ENCODE peak calls at places on chromosomes 2 and 18, in five cellular contexts. N is brain microvascular endothelial cell, I is foreskin fibroblast, O is MM.1S, F is H1. Q is an unnamed sample.

GRCh38 chr2:112954364-112954763 is 23.4 kb upstream of the IL36G start:
- DNase-seq in N (no peak), I (no peak), O (no peak), F (no peak), Q (no peak)

GRCh38 chr2:25481381-25482310 is 139.9 kb upstream of the DNMT3A start:
- DNase-seq in N (peak), I (peak), O (no peak), F (no peak), Q (no peak)

GRCh38 chr18:7617738-7618422 is 50.8 kb downstream of the PTPRM start:
- DNase-seq in N (peak), I (peak), O (no peak), F (no peak), Q (peak)

GRCh38 chr2:234592541-234592940 is 95.7 kb upstream of the ARL4C start:
- DNase-seq in N (no peak), I (no peak), O (no peak), F (no peak), Q (no peak)

GRCh38 chr2:207868855-207869596 is 99.3 kb upstream of the FZD5 start:
- DNase-seq in N (no peak), I (no peak), O (no peak), F (no peak), Q (no peak)

GRCh38 chr18:70329076-70329475 is 40.2 kb downstream of the SOCS6 start:
- DNase-seq in N (no peak), I (no peak), O (peak), F (no peak), Q (no peak)

GRCh38 chr2:37632310-37632709 is 39.1 kb downstream of the CDC42EP3 start:
- DNase-seq in N (no peak), I (peak), O (no peak), F (no peak), Q (no peak)

GRCh38 chr2:216792222-216793001 is 67.5 kb downstream of the TNP1 start:
- DNase-seq in N (peak), I (peak), O (no peak), F (no peak), Q (peak)

GRCh38 chr2:236871500-236872001 is 214.1 kb upstream of the COPS8 start:
- DNase-seq in N (peak), I (peak), O (no peak), F (peak), Q (peak)

GRCh38 chr2:192029089-192029488 is 165.6 kb downstream of the TMEFF2 start:
- DNase-seq in N (peak), I (no peak), O (no peak), F (peak), Q (no peak)

GRCh38 chr2:98258906-98259305 is 87.3 kb upstream of the CNGA3 start:
- DNase-seq in N (no peak), I (no peak), O (no peak), F (no peak), Q (no peak)

GRCh38 chr18:335741-336140 is 67.9 kb upstream of the THOC1 start:
- DNase-seq in N (no peak), I (no peak), O (no peak), F (no peak), Q (no peak)

GRCh38 chr2:19287324-19287723 is 71.1 kb downstream of the OSR1 start:
- DNase-seq in N (no peak), I (peak), O (no peak), F (no peak), Q (peak)

GRCh38 chr18:32424696-32425095 is 46.0 kb downstream of the GAREM1 start:
- DNase-seq in N (no peak), I (no peak), O (no peak), F (no peak), Q (no peak)

GRCh38 chr18:61984293-61984692 is 91.5 kb upstream of the RNF152 start:
- DNase-seq in N (no peak), I (no peak), O (no peak), F (no peak), Q (no peak)

GRCh38 chr18:43882358-43882757 is 605.1 kb upstream of the SYT4 start:
- DNase-seq in N (no peak), I (peak), O (no peak), F (no peak), Q (no peak)

GRCh38 chr18:2002178-2002577 is 569.1 kb downstream of the METTL4 start:
- DNase-seq in N (no peak), I (no peak), O (no peak), F (no peak), Q (no peak)

GRCh38 chr2:199329466-199329865 is 128.3 kb downstream of the SATB2 start:
- DNase-seq in N (peak), I (no peak), O (no peak), F (no peak), Q (no peak)

GRCh38 chr2:105177546-105178254 is 63.8 kb upstream of the GPR45 start:
- DNase-seq in N (no peak), I (no peak), O (no peak), F (no peak), Q (no peak)

GRCh38 chr18:5478261-5478660 is 65.5 kb downstream of the EPB41L3 start:
- DNase-seq in N (no peak), I (no peak), O (no peak), F (no peak), Q (no peak)

GRCh38 chr18:49890041-49890440 is 76.7 kb upstream of the ACAA2 start:
- DNase-seq in N (no peak), I (no peak), O (no peak), F (no peak), Q (no peak)

GRCh38 chr2:151060334-151060733 is 201.3 kb downstream of the RBM43 start:
- DNase-seq in N (no peak), I (no peak), O (no peak), F (no peak), Q (no peak)

GRCh38 chr2:134127496-134127895 is 126.4 kb upstream of the MGAT5 start:
- DNase-seq in N (no peak), I (no peak), O (peak), F (no peak), Q (no peak)

GRCh38 chr2:132416996-132417395 is 391 bp downstream of the GPR39 start:
- DNase-seq in N (no peak), I (no peak), O (no peak), F (no peak), Q (no peak)
- H3K4me3 ChIP-seq in N (no peak), I (peak), O (no peak), F (peak), Q (no peak)

DNA sequence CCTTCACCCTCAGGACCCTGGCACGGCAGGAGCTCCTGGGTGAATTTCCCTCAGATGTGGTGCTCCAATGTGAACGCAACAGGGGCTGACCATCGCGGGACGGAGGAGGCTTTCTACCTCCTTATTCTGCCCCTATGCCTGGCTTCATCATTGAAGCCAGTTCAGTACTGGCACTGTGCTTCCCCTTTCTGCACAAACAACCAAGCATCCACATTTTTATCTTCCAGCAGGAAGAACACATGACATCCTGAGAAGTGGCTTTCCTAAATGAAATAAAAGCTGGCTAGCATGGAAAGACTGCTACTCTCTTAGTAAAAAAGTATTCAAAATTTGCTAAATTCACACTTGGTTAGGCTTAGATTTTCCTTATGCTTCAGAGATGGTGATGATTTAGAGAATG is 24.8 kb downstream of the AFG3L2 start:
- DNase-seq in N (no peak), I (no peak), O (no peak), F (no peak), Q (no peak)
- TF ChIP-seq CTCF in N (no peak), I (no peak), O (no peak), F (no peak), Q (no peak)

GRCh38 chr2:17282245-17282644 is 236.0 kb downstream of the RAD51AP2 start:
- DNase-seq in N (no peak), I (no peak), O (no peak), F (no peak), Q (no peak)

GRCh38 chr2:17282826-17283225 is 235.4 kb downstream of the RAD51AP2 start:
- DNase-seq in N (no peak), I (no peak), O (no peak), F (no peak), Q (no peak)
- H3K4me3 ChIP-seq in N (no peak), I (no peak), O (no peak), F (no peak), Q (no peak)

GRCh38 chr2:240555541-240556250 is 2.1 kb downstream of the ANKMY1 start:
- DNase-seq in N (no peak), I (no peak), O (no peak), F (no peak), Q (no peak)

GRCh38 chr2:240558229-240558885 is 569 bp upstream of the ANKMY1 start:
- DNase-seq in N (no peak), I (no peak), O (no peak), F (no peak), Q (no peak)

GRCh38 chr2:240557808-240558207 is at the start of gene ANKMY1:
- DNase-seq in N (peak), I (peak), O (no peak), F (peak), Q (no peak)

GRCh38 chr2:240556553-240557100 is 1.2 kb downstream of the ANKMY1 start:
- DNase-seq in N (peak), I (peak), O (no peak), F (peak), Q (no peak)

DNA sequence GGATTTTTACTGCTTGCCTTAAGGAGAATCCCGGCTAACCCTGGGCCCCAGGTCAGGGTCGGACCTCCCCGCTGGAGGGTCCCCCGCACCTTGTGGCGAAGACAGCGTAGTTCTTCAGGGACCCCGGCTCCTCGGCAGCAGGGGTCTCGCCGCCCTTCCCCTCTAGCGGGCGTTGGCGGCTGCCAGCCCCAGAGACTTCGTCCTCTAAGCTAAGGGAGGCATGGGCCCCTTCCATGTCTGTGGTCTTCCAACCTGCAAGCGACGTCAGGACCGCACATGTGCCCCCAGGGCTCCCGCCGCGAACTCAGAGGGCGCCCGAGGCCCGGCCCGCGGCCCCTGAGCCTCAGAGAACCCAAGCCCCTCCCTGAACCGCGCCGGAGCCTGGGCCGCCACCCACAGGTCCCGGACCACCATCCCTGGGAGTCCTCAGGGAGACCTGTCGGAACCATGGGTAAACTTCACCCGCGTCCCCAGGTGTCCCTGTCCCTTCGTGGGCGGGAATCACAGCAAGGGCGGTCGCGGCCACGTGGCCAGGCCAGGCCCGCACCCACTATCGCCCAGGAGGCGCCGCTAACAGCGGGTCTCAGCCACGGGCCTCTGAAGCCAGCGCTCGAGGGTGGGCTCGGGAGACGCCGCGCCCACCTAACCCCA is 562 bp downstream of the ANKMY1 start:
- DNase-seq in N (no peak), I (peak), O (no peak), F (peak), Q (no peak)
- TF ChIP-seq CTCF in N (no peak), I (no peak), O (no peak), F (no peak), Q (no peak)

GRCh38 chr18:54254265-54254758 is 15.0 kb upstream of the POLI start:
- DNase-seq in N (peak), I (peak), O (no peak), F (no peak), Q (no peak)
- H3K4me3 ChIP-seq in N (peak), I (no peak), O (no peak), F (no peak), Q (no peak)

GRCh38 chr18:74773171-74773624 is 175.5 kb downstream of the ZNF407 start:
- DNase-seq in N (no peak), I (no peak), O (no peak), F (no peak), Q (no peak)

GRCh38 chr18:74778191-74778847 is 180.6 kb downstream of the ZNF407 start:
- DNase-seq in N (no peak), I (no peak), O (no peak), F (no peak), Q (no peak)

GRCh38 chr18:74775239-74775638 is 177.6 kb downstream of the ZNF407 start:
- DNase-seq in N (peak), I (peak), O (no peak), F (no peak), Q (no peak)

GRCh38 chr18:74774486-74774885 is 176.8 kb downstream of the ZNF407 start:
- DNase-seq in N (no peak), I (peak), O (no peak), F (no peak), Q (no peak)
- TF ChIP-seq CTCF in N (no peak), I (no peak), O (no peak), F (no peak), Q (no peak)

GRCh38 chr18:45110577-45111506 is 430.2 kb downstream of the SETBP1 start:
- DNase-seq in N (peak), I (peak), O (no peak), F (no peak), Q (no peak)

GRCh38 chr18:45107425-45107824 is 426.7 kb downstream of the SETBP1 start:
- DNase-seq in N (peak), I (peak), O (no peak), F (no peak), Q (no peak)

GRCh38 chr18:45108754-45109153 is 428.1 kb downstream of the SETBP1 start:
- DNase-seq in N (no peak), I (no peak), O (no peak), F (no peak), Q (no peak)

GRCh38 chr18:45111507-45111858 is 430.8 kb downstream of the SETBP1 start:
- DNase-seq in N (no peak), I (no peak), O (no peak), F (no peak), Q (no peak)

DNA sequence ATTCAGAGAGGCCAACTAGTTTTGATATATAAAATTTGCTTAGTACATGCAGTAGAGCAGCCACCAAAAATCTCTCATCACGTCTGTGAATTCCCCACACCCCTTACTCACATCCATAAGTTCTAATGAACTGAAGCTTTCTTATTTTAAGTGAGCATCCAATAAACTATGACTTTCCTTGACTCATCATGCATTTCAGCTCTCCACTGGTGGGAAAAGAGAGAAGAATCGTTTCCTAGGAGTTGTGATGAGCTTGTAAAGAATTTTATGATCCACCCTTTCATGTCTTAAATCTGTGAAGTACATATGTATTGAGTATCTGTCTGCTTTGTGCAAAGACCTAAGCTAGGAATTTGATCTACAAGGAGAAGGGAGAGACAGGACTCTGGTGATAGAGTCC is 428.6 kb downstream of the SETBP1 start:
- DNase-seq in N (no peak), I (no peak), O (no peak), F (no peak), Q (no peak)
- H3K4me3 ChIP-seq in N (no peak), I (no peak), O (no peak), F (no peak), Q (no peak)

DNA sequence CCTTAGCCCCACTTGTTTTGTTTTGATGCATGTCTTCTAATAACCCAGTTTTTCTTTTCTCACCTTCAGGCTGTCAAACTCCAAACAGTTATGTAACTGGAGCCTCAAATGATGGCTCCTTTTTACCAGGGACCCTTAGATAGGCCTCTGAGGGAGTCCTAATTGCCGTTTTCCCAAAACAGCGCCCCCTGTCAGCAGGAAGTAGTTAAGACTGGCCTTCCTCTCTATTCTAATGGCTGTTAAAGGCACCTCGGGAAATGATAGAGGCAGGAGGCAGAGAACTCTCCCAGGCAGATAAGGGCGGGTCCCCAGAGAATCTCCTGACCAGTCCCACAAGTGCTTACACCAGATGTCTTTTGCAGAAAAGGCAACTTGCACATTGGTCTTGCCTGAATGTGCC is 123.2 kb downstream of the KCNS3 start:
- DNase-seq in N (no peak), I (no peak), O (no peak), F (no peak), Q (no peak)
- TF ChIP-seq CTCF in N (peak), I (no peak), O (peak), F (peak), Q (peak)